ENCODE peak calls at places on chromosomes 6 and 20, in four cellular contexts. P, F, I and Y are unnamed samples. For H3K9me2, the result is how much of the 10 kb centered on the place peaks cover.

GRCh38 chr6:712805-713204 is 19.9 kb upstream of the EXOC2 start:
- DNase-seq in P (no peak), F (no peak), I (no peak), Y (no peak)

GRCh38 chr6:132499757-132500156 is 13.2 kb downstream of the STX7 start:
- DNase-seq in P (no peak), F (no peak), I (peak), Y (no peak)

GRCh38 chr6:148878683-148879082 is 131.9 kb downstream of the UST start:
- DNase-seq in P (no peak), F (no peak), I (no peak), Y (no peak)

GRCh38 chr6:53244532-53244931 is 95.9 kb upstream of the GCM1 start:
- DNase-seq in P (no peak), F (no peak), I (no peak), Y (no peak)

GRCh38 chr6:129212081-129212480 is 329.1 kb downstream of the LAMA2 start:
- DNase-seq in P (no peak), F (no peak), I (no peak), Y (no peak)

GRCh38 chr6:106339334-106340029 is 13.9 kb upstream of the ATG5 start:
- DNase-seq in P (peak), F (peak), I (peak), Y (peak)

GRCh38 chr20:5353624-5354496 is 37.1 kb upstream of the PROKR2 start:
- DNase-seq in P (peak), F (no peak), I (no peak), Y (no peak)

GRCh38 chr6:13006578-13007300 is 290.2 kb downstream of the PHACTR1 start:
- DNase-seq in P (peak), F (no peak), I (no peak), Y (no peak)

GRCh38 chr20:17635846-17636245 is 46.2 kb downstream of the RRBP1 start:
- DNase-seq in P (no peak), F (no peak), I (no peak), Y (no peak)

GRCh38 chr6:122653094-122653493 is 42.9 kb downstream of the PKIB start:
- DNase-seq in P (peak), F (no peak), I (no peak), Y (peak)

GRCh38 chr6:45417461-45417860 is 39.7 kb upstream of the SUPT3H start:
- DNase-seq in P (no peak), F (no peak), I (no peak), Y (no peak)

GRCh38 chr6:109687271-109687721 is 3.7 kb downstream of the AK9 start:
- DNase-seq in P (peak), F (no peak), I (no peak), Y (no peak)

GRCh38 chr20:32523613-32524218 is 61.4 kb downstream of the NOL4L start:
- DNase-seq in P (no peak), F (peak), I (no peak), Y (no peak)

GRCh38 chr6:11460001-11460668 is 77.4 kb upstream of the TMEM170B start:
- DNase-seq in P (peak), F (no peak), I (peak), Y (no peak)

GRCh38 chr6:143765422-143766184 is 77.5 kb upstream of the LTV1 start:
- DNase-seq in P (no peak), F (no peak), I (no peak), Y (no peak)

GRCh38 chr6:65649392-65649791 is 57.6 kb downstream of the EYS start:
- DNase-seq in P (no peak), F (no peak), I (no peak), Y (no peak)

GRCh38 chr6:27297857-27298730 is 14.0 kb downstream of the POM121L2 start:
- DNase-seq in P (peak), F (no peak), I (peak), Y (peak)

GRCh38 chr6:53647437-53648094 is 18.0 kb downstream of the KLHL31 start:
- DNase-seq in P (peak), F (no peak), I (peak), Y (no peak)

GRCh38 chr6:56246941-56247653 is at the start of gene COL21A1:
- DNase-seq in P (peak), F (peak), I (no peak), Y (peak)

GRCh38 chr20:2599265-2600060 is 53.0 kb upstream of the NOP56 start:
- DNase-seq in P (no peak), F (no peak), I (no peak), Y (peak)

GRCh38 chr20:63537525-63538203 is 488 bp upstream of the PTK6 start:
- DNase-seq in P (peak), F (peak), I (peak), Y (peak)

GRCh38 chr6:74044417-74045096 is 348.6 kb downstream of the CD109 start:
- DNase-seq in P (peak), F (no peak), I (no peak), Y (no peak)
- H3K9me2 ChIP-seq in P (under half), F (under half), I (under half), Y (under half)

GRCh38 chr6:28868873-28869272 is 54.9 kb downstream of the TRIM27 start:
- DNase-seq in P (no peak), F (no peak), I (no peak), Y (no peak)
- H3K9me2 ChIP-seq in P (under half), F (under half), I (under half), Y (under half)

GRCh38 chr6:111329882-111330633 is 153.0 kb downstream of the REV3L start:
- DNase-seq in P (no peak), F (no peak), I (no peak), Y (no peak)

GRCh38 chr6:111322145-111322544 is 160.9 kb downstream of the REV3L start:
- DNase-seq in P (peak), F (no peak), I (no peak), Y (no peak)

GRCh38 chr6:111326563-111326962 is 156.5 kb downstream of the REV3L start:
- DNase-seq in P (no peak), F (no peak), I (no peak), Y (no peak)
- H3K9me2 ChIP-seq in P (under half), F (under half), I (under half), Y (under half)

DNA sequence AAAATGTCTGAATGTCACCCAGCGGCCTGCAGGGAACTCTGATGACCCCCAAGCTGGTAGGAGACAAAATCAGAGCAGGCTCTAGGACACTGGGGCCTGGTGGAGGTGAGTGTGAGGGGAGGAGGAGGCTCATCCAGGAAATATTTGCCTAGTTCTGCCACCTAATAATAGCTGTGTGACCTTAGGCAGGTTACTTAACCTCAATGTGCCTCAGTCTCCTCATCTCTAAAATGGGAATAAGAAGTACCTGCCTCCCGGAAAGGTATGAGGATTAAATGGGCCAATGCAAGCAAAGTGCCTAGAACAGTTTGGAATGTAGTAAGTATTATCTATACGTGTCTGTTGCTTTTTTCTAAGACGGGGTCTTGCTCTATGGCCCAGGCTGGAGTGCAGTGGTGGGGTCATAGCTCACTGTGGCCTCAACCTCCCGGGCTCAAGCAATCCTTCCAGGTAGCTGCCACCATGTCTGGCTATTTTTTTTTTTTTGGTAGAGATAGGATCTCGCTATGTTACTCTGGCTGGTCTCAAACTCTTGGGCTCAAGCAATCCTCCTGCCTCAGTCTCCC is 60.4 kb downstream of the RAB44 start:
- DNase-seq in P (no peak), F (no peak), I (no peak), Y (no peak)
- H3K9me2 ChIP-seq in P (under half), F (under half), I (under half), Y (under half)

GRCh38 chr20:51171141-51171540 is 148.2 kb upstream of the KCNG1 start:
- DNase-seq in P (no peak), F (no peak), I (no peak), Y (no peak)
- H3K9me2 ChIP-seq in P (under half), F (under half), I (under half), Y (under half)

DNA sequence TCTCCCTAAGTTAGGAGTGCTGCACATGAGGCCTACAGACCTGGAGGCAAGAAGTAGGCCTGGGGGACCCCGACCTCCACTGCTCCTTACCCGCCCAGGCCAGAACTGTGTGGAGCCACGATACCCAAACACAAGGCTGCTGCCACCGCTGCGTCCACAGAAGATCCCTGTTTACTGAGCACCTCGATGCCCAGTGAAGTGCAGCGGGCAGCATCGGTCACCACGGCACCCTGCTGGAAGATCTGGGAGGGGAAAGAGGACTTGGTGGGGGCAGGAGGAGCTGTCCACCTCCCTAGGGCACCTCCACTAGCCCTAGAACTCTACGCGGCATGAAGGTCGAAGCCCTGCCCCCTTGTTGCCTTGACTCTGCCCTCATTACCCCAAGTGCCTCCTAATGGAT is 9.9 kb downstream of the GGT7 start:
- DNase-seq in P (no peak), F (no peak), I (no peak), Y (no peak)
- H3K9me2 ChIP-seq in P (under half), F (under half), I (under half), Y (under half)

DNA sequence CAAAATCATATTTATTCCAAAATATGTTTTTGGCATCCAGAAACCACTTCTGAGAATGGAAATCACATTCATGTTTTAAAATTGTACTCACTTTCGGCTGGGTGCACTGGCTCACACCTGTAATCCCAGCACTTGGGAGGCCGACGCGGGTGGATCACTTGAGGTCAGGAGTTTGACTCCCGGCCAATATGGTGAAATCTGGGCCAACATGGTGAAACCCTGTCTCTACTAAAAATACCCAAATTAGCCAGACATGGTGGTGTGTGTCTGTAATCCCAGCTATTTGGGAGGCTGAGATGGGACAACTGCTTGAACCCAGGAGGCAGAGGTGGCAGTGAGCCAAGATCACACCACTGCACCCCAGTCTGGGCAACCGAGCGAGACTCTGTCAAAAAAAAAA is 580.7 kb downstream of the MAFB start:
- DNase-seq in P (no peak), F (no peak), I (no peak), Y (no peak)
- H3K9me2 ChIP-seq in P (under half), F (under half), I (under half), Y (under half)

GRCh38 chr6:87118054-87118453 is 23.1 kb upstream of the CGA start:
- DNase-seq in P (peak), F (no peak), I (no peak), Y (no peak)
- H3K9me2 ChIP-seq in P (under half), F (under half), I (under half), Y (under half)